ENCODE peak calls at places on chromosomes 1 and 21, in ten cellular contexts. H is ovary, S is endothelial cell of umbilical vein, Z is spleen, T is breast epithelium, W is sigmoid colon, X is IMR-90, P is suprapubic skin, L is tibial nerve, Y is transverse colon. K is an unnamed sample. For H3K36me3, the result is how much of the 10 kb centered on the place peaks cover.

GRCh38 chr1:50322579-50322978 is 100.7 kb downstream of the DMRTA2 start:
- DNase-seq in Z (no peak), H (no peak), S (no peak), L (no peak), P (no peak), T (no peak), X (no peak), Y (no peak), W (no peak), K (no peak)

GRCh38 chr1:150397392-150398032 is 33.6 kb downstream of the RPRD2 start:
- DNase-seq in T (no peak), Z (no peak), X (no peak), P (no peak), Y (no peak), W (no peak), S (no peak), L (no peak), H (no peak), K (no peak)

GRCh38 chr1:78145105-78145580 is 99.4 kb downstream of the GIPC2 start:
- DNase-seq in H (peak), Z (no peak), Y (peak), T (peak), W (peak), S (peak), P (no peak), L (peak), X (peak), K (peak)

GRCh38 chr1:82264762-82265161 is 464.0 kb downstream of the ADGRL2 start:
- DNase-seq in Y (no peak), X (no peak), H (no peak), W (no peak), L (no peak), T (no peak), S (no peak), Z (no peak), P (no peak), K (no peak)

GRCh38 chr1:147821883-147822282 is 61.5 kb upstream of the GJA5 start:
- DNase-seq in Y (no peak), L (no peak), X (no peak), S (peak), Z (no peak), T (peak), H (no peak), P (no peak), W (peak), K (no peak)

GRCh38 chr1:78081980-78082860 is 36.5 kb downstream of the GIPC2 start:
- DNase-seq in Y (no peak), Z (no peak), X (peak), L (no peak), P (no peak), T (no peak), W (no peak), S (peak), H (no peak), K (no peak)

GRCh38 chr1:55005351-55006140 is 6.8 kb downstream of the BSND start:
- DNase-seq in T (no peak), S (no peak), W (no peak), Y (no peak), X (no peak), L (no peak), H (no peak), P (no peak), Z (peak), K (no peak)

GRCh38 chr1:159932296-159933285 is 7.3 kb upstream of the TAGLN2 start:
- DNase-seq in X (peak), S (no peak), T (no peak), Y (no peak), H (no peak), P (no peak), L (no peak), W (no peak), Z (peak), K (no peak)

GRCh38 chr1:235766794-235767285 is 99.9 kb downstream of the LYST start:
- DNase-seq in H (no peak), P (no peak), T (no peak), X (no peak), Y (no peak), S (no peak), Z (no peak), W (no peak), L (no peak), K (no peak)

GRCh38 chr1:212699839-212700596 is at the start of gene BATF3:
- DNase-seq in H (peak), L (no peak), S (no peak), Z (peak), X (no peak), Y (peak), W (peak), T (no peak), P (peak), K (peak)

GRCh38 chr1:147496571-147496970 is 44.7 kb upstream of the BCL9 start:
- DNase-seq in Z (no peak), T (no peak), W (peak), P (no peak), L (no peak), X (peak), S (peak), H (peak), Y (peak), K (peak)

GRCh38 chr1:245986404-245987221 is 520.5 kb downstream of the SMYD3 start:
- DNase-seq in P (no peak), Z (no peak), L (no peak), W (no peak), X (peak), T (no peak), H (no peak), S (peak), Y (peak), K (no peak)

GRCh38 chr1:222326710-222327036 is 221.2 kb downstream of the HHIPL2 start:
- DNase-seq in P (no peak), L (no peak), W (no peak), Z (no peak), T (no peak), H (no peak), X (no peak), S (no peak), Y (no peak), K (no peak)

GRCh38 chr1:54260810-54261209 is 60.8 kb downstream of the MRPL37 start:
- DNase-seq in Z (no peak), P (no peak), L (no peak), X (no peak), W (no peak), S (no peak), Y (no peak), T (no peak), H (no peak), K (no peak)

GRCh38 chr1:206952182-206952581 is 5.9 kb upstream of the PIGR start:
- DNase-seq in W (no peak), X (no peak), H (no peak), L (no peak), Y (no peak), Z (no peak), P (no peak), S (no peak), T (no peak), K (no peak)

GRCh38 chr1:54362881-54363340 is 43.3 kb downstream of the SSBP3 start:
- DNase-seq in H (peak), W (no peak), T (no peak), P (no peak), Z (no peak), X (peak), L (no peak), Y (peak), S (no peak), K (no peak)

GRCh38 chr1:33137800-33138199 is 44.0 kb downstream of the TRIM62 start:
- DNase-seq in L (no peak), W (no peak), T (no peak), Y (no peak), S (peak), H (peak), X (peak), P (no peak), Z (no peak), K (no peak)

GRCh38 chr1:204410764-204411450 is 710 bp downstream of the PPP1R15B start:
- DNase-seq in H (peak), T (peak), Y (peak), W (peak), P (peak), Z (no peak), L (peak), X (peak), S (peak), K (peak)

GRCh38 chr1:193437785-193438184 is 251.4 kb upstream of the B3GALT2 start:
- DNase-seq in Y (no peak), T (no peak), S (no peak), X (no peak), H (no peak), P (no peak), L (no peak), W (no peak), Z (no peak), K (no peak)

GRCh38 chr1:201171063-201172036 is 17.1 kb upstream of the TMEM9 start:
- DNase-seq in T (no peak), P (no peak), S (peak), H (peak), Y (peak), X (peak), W (no peak), Z (peak), L (no peak), K (peak)

DNA sequence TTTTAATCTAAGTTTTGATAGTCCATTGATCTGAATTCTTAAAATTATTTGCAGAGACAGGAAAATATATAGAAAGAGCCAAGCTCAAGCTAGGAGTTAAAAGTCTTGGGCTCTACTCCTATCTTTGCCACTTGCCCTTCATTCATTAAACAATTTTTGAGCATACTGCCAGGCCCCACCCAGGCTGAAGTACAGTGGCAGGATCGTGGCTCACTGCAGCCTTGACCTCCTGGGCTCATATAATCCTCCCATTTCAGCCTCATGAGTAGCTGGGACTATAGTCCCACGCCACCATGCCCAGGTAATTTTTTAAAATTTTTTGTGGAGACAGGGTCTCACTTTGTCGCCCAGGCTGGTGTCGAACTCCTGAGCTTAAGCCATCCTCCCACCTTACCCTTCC is 8.2 kb downstream of the TRMT13 start:
- DNase-seq in L (no peak), S (no peak), H (no peak), P (no peak), X (no peak), T (no peak), Y (no peak), Z (no peak), W (no peak), K (no peak)
- H3K36me3 ChIP-seq in L (half or more), S (under half), H (under half), P (half or more), X (under half), T (under half), Y (half or more), Z (half or more), W (under half), K (half or more)

DNA sequence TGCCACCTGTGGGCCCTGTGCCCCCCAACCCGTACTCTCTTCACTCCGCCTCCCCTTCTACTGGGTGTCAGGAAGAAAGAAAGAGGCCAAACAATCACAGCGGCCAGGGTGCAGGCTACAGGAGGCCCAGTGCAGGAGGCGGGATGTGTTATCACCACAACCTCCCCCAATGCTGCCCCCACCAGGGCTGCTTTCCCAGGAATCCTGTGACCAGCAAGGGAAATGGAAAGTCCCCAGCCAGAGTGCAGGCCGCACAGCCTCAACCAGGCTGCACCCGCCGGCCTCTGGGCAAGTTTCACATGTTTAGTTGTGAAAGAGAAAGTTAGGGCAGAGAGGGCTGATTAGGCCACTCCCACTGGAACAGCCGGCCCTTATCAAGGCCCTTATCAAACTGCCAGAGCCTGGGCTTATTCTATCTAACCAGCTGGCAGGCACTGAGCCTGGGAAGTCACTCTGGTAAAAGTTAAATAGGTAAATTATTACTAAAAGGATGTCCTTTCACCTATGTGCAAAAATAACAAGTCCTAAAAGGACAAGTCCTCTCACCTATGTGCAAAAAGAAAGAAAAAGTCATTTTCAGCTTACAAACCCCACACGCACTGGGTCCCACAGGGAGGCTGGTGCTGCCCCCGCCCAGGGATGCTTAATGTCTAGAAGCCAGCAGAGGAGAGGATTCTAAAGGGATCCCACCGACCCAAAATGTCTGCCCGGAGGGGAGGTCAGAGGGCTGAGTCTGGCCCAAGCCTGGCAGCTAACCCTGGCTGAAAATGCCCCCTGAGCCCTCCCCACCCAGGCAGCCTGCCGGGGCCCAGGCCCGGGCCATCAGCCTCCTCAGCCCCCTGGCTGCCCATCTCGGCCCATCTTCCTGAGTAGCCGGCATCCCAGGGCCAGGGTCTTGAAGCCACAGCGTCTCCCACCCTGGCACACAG is 33.7 kb downstream of the ACOT7 start:
- DNase-seq in Y (peak), Z (peak), H (peak), S (peak), W (peak), T (peak), P (no peak), L (no peak), X (peak), K (peak)
- TF ChIP-seq POLR2A in Y (peak), Z (no peak), H (no peak), S (no peak), W (peak), T (no peak), P (no peak), L (no peak), X (no peak), K (peak)

GRCh38 chr1:1385931-1386330 is 10.9 kb upstream of the AURKAIP1 start:
- DNase-seq in T (no peak), L (no peak), S (no peak), W (no peak), P (no peak), Y (no peak), X (no peak), Z (no peak), H (no peak), K (no peak)
- H3K36me3 ChIP-seq in T (under half), L (half or more), S (under half), W (half or more), P (half or more), Y (half or more), X (half or more), Z (half or more), H (under half), K (under half)

DNA sequence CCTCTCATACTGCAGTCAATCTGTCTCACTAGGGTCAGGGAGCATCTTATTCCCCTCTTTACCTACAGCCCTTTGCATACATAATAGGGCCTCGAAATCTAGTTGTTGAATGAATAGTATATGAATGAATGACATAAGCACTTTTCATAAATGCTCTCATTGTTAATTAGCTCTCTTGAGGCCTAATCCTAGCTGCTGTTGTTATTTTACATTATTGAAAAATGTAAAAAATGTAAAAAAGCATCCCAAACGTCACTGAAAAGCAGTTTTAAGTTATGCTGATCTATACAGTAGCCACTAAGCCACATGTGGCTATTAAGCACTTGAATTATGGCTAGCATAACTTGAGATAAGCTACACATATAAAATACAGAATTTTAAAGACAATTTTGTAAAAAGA is 18.5 kb upstream of the DNASE2B start:
- DNase-seq in T (no peak), Z (no peak), Y (no peak), S (no peak), X (no peak), W (no peak), L (no peak), H (no peak), P (no peak), K (no peak)
- TF ChIP-seq POLR2A in T (no peak), Z (no peak), Y (no peak), S (no peak), X (no peak), W (no peak), L (no peak), H (no peak), P (no peak), K (no peak)

GRCh38 chr21:34076835-34077234 is 3.5 kb downstream of the MRPS6 start:
- DNase-seq in H (no peak), Z (no peak), L (no peak), W (no peak), X (no peak), P (no peak), T (no peak), Y (no peak), S (no peak), K (no peak)

GRCh38 chr21:34080693-34081092 is 7.3 kb downstream of the MRPS6 start:
- DNase-seq in S (peak), X (no peak), L (no peak), Z (no peak), P (no peak), W (no peak), H (no peak), T (no peak), Y (peak), K (no peak)

GRCh38 chr21:34077888-34078287 is 4.5 kb downstream of the MRPS6 start:
- DNase-seq in L (no peak), S (no peak), W (no peak), X (no peak), T (no peak), Y (no peak), P (no peak), H (no peak), Z (no peak), K (no peak)

GRCh38 chr21:34075760-34076159 is 2.4 kb downstream of the MRPS6 start:
- DNase-seq in P (no peak), L (no peak), Y (no peak), Z (no peak), T (no peak), W (no peak), S (no peak), X (no peak), H (no peak), K (no peak)

DNA sequence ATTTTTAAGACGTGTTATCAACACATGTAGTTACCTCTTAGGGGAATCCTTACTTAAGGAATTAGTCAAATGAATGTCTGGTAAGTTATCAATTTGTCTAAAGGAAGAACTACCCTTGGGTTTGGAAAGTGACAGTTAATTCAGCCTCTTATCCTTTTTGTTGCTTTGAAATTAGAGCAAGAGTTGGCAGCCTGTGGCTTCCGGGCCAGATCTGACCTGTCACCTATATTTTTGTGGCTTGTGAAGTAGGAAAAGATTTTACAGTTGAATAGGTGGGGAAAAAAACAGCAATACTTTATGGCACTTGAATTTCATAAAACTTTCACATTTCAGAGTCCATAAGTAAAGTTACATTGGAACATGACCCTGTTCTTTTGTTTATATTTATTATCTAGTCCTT is 5.5 kb downstream of the MRPS6 start:
- DNase-seq in H (no peak), Z (no peak), S (no peak), W (no peak), Y (peak), T (no peak), X (no peak), L (no peak), P (no peak), K (no peak)
- H3K36me3 ChIP-seq in H (under half), Z (under half), S (under half), W (under half), Y (under half), T (under half), X (under half), L (under half), P (under half), K (under half)

GRCh38 chr1:175193339-175193950 is 869 bp upstream of the KIAA0040 start:
- DNase-seq in W (no peak), Z (no peak), P (no peak), T (no peak), S (peak), Y (no peak), L (no peak), H (no peak), X (no peak), K (no peak)

GRCh38 chr1:175192111-175192629 is 406 bp downstream of the KIAA0040 start:
- DNase-seq in H (peak), X (no peak), Z (peak), S (peak), L (peak), P (peak), W (peak), T (peak), Y (peak), K (peak)

GRCh38 chr1:175191654-175192053 is 922 bp downstream of the KIAA0040 start:
- DNase-seq in T (no peak), Z (no peak), X (no peak), L (no peak), Y (peak), S (peak), H (peak), P (no peak), W (no peak), K (no peak)

GRCh38 chr1:175195281-175195680 is 2.7 kb upstream of the KIAA0040 start:
- DNase-seq in Y (no peak), L (no peak), S (no peak), W (no peak), Z (no peak), H (no peak), T (no peak), P (no peak), X (no peak), K (no peak)

GRCh38 chr1:175192630-175193338 is at the start of gene KIAA0040:
- DNase-seq in L (peak), T (peak), X (no peak), Z (peak), Y (peak), P (peak), S (peak), W (peak), H (peak), K (peak)
- TF ChIP-seq POLR2A in L (no peak), T (no peak), X (no peak), Z (peak), Y (peak), P (no peak), S (no peak), W (no peak), H (no peak), K (peak)

GRCh38 chr1:228494970-228495853 is 8.0 kb downstream of the RNF187 start:
- DNase-seq in W (peak), P (no peak), X (no peak), L (no peak), S (no peak), H (no peak), Y (no peak), Z (no peak), T (no peak), K (no peak)

GRCh38 chr1:228496084-228496483 is 8.9 kb downstream of the RNF187 start:
- DNase-seq in H (no peak), Z (no peak), P (no peak), S (no peak), T (no peak), W (no peak), X (no peak), L (no peak), Y (no peak), K (no peak)

GRCh38 chr1:228493141-228494043 is 6.2 kb downstream of the RNF187 start:
- DNase-seq in L (no peak), H (no peak), T (no peak), Y (no peak), Z (no peak), S (no peak), W (peak), P (no peak), X (no peak), K (no peak)

GRCh38 chr1:228494044-228494353 is 6.8 kb downstream of the RNF187 start:
- DNase-seq in Y (no peak), X (no peak), W (peak), L (no peak), H (no peak), P (no peak), T (no peak), Z (no peak), S (no peak), K (no peak)

GRCh38 chr1:228494391-228494790 is 7.2 kb downstream of the RNF187 start:
- DNase-seq in W (no peak), P (no peak), Y (no peak), L (no peak), H (no peak), X (no peak), T (no peak), S (no peak), Z (no peak), K (no peak)
- H3K36me3 ChIP-seq in W (under half), P (half or more), Y (under half), L (half or more), H (under half), X (half or more), T (under half), S (under half), Z (half or more), K (under half)

K was measured in body of pancreas.